ENCODE peak calls at places on chromosomes 13 and 19, in five cellular contexts. T is HS-5; C is stimulated activated CD8-positive, alpha-beta memory T cell treated with anti-CD3 and anti-CD28 coated beads, Interleukin-15, amount 100 ng/mL, for 1 hour; I is HL-60; F is islet precursor cell. J is an unnamed sample.

GRCh38 chr19:55443045-55443823 is at the start of gene SHISA7:
- DNase-seq in T (no peak), C (no peak), I (no peak), F (no peak), J (no peak)

GRCh38 chr19:11164278-11164677 is 8.7 kb upstream of the SPC24 start:
- DNase-seq in T (no peak), C (no peak), I (no peak), F (no peak), J (no peak)

GRCh38 chr19:55304279-55304978 is 20.6 kb downstream of the BRSK1 start:
- DNase-seq in T (no peak), C (no peak), I (no peak), F (peak), J (peak)

GRCh38 chr13:85386424-85386823 is 412.8 kb downstream of the SLITRK6 start:
- DNase-seq in T (no peak), C (no peak), I (no peak), F (peak), J (no peak)

GRCh38 chr13:109043561-109044075 is 414.2 kb downstream of the MYO16 start:
- DNase-seq in T (no peak), C (no peak), I (no peak), F (no peak), J (no peak)

GRCh38 chr13:98273824-98274786 is 97.0 kb upstream of the RNF113B start:
- DNase-seq in T (no peak), C (no peak), I (no peak), F (no peak), J (no peak)

GRCh38 chr19:17398902-17399527 is 5.0 kb upstream of the CCDC194 start:
- DNase-seq in T (no peak), C (no peak), I (no peak), F (no peak), J (no peak)

GRCh38 chr13:52925775-52926285 is 77.4 kb upstream of the PCDH8 start:
- DNase-seq in T (no peak), C (no peak), I (no peak), F (no peak), J (no peak)

GRCh38 chr19:54133312-54133956 is 4.1 kb upstream of the CNOT3 start:
- DNase-seq in T (peak), C (no peak), I (peak), F (peak), J (peak)

GRCh38 chr13:44576396-44577235 is 486 bp upstream of the TSC22D1 start:
- DNase-seq in T (no peak), C (no peak), I (no peak), F (peak), J (no peak)

GRCh38 chr13:27036236-27036981 is 135.2 kb downstream of the USP12 start:
- DNase-seq in T (no peak), C (no peak), I (no peak), F (peak), J (peak)

GRCh38 chr13:111322916-111323331 is 2.5 kb downstream of the TEX29 start:
- DNase-seq in T (no peak), C (no peak), I (no peak), F (peak), J (no peak)

GRCh38 chr13:73656863-73657262 is 477.3 kb downstream of the KLF12 start:
- DNase-seq in T (peak), C (no peak), I (no peak), F (no peak), J (peak)

GRCh38 chr13:42333613-42334328 is 61.8 kb downstream of the AKAP11 start:
- DNase-seq in T (no peak), C (no peak), I (no peak), F (no peak), J (peak)